ENCODE peak calls at places on chromosomes 4 and X, in five cellular contexts. R is PC-3, Y is MM.1S, D is SK-N-SH, Z is PC-9. F is an unnamed sample. For H3K9me2, the result is how much of the 10 kb centered on the place peaks cover.

GRCh38 chrX:29617276-29617675 is 598.1 kb upstream of the MAGEB2 start:
- DNase-seq in R (peak), Y (no peak), D (no peak), Z (no peak), F (no peak)

GRCh38 chr4:48649505-48649904 is 130.6 kb downstream of the FRYL start:
- DNase-seq in R (no peak), Y (no peak), D (no peak), Z (no peak), F (no peak)

GRCh38 chr4:53273726-53274125 is 92.1 kb downstream of the SCFD2 start:
- DNase-seq in R (no peak), Y (no peak), D (no peak), Z (no peak), F (no peak)

GRCh38 chrX:34300871-34301270 is 168.8 kb upstream of the FAM47A start:
- DNase-seq in R (peak), Y (peak), D (peak), Z (peak), F (peak)

GRCh38 chrX:84259868-84260267 is 71.9 kb upstream of the RPS6KA6 start:
- DNase-seq in R (no peak), Y (no peak), D (no peak), Z (no peak), F (no peak)

GRCh38 chrX:70175338-70175737 is 1.9 kb upstream of the DGAT2L6 start:
- DNase-seq in R (no peak), Y (no peak), D (no peak), Z (no peak), F (no peak)

GRCh38 chrX:40778861-40779575 is 43.7 kb upstream of the MED14 start:
- DNase-seq in R (peak), Y (no peak), D (no peak), Z (no peak), F (no peak)

GRCh38 chr4:27429260-27429970 is 568.8 kb downstream of the STIM2 start:
- DNase-seq in R (no peak), Y (no peak), D (no peak), Z (no peak), F (peak)

GRCh38 chrX:40373641-40374040 is 207.1 kb upstream of the ATP6AP2 start:
- DNase-seq in R (no peak), Y (no peak), D (no peak), Z (no peak), F (no peak)

GRCh38 chr4:72357908-72358307 is 211.1 kb downstream of the ADAMTS3 start:
- DNase-seq in R (no peak), Y (no peak), D (no peak), Z (no peak), F (peak)

GRCh38 chr4:186598686-186599085 is 43.3 kb upstream of the MTNR1A start:
- DNase-seq in R (no peak), Y (no peak), D (no peak), Z (no peak), F (no peak)

GRCh38 chr4:7808752-7809151 is 130.9 kb downstream of the AFAP1 start:
- DNase-seq in R (peak), Y (no peak), D (no peak), Z (no peak), F (no peak)

GRCh38 chrX:124216396-124217124 is 115.9 kb upstream of the TEX13D start:
- DNase-seq in R (no peak), Y (no peak), D (no peak), Z (no peak), F (no peak)

GRCh38 chr4:2067446-2068197 is 8.5 kb downstream of the NAT8L start:
- DNase-seq in R (no peak), Y (no peak), D (no peak), Z (no peak), F (no peak)

GRCh38 chr4:79049840-79050520 is 110.7 kb upstream of the PAQR3 start:
- DNase-seq in R (peak), Y (no peak), D (peak), Z (no peak), F (no peak)

GRCh38 chr4:145719752-145720624 is 40.0 kb downstream of the C4orf51 start:
- DNase-seq in R (no peak), Y (no peak), D (no peak), Z (no peak), F (no peak)

GRCh38 chrX:63754141-63754859 is 30.7 kb downstream of the ARHGEF9 start:
- DNase-seq in R (no peak), Y (no peak), D (no peak), Z (peak), F (peak)

GRCh38 chrX:134764202-134764785 is 106.0 kb upstream of the PLAC1 start:
- DNase-seq in R (peak), Y (peak), D (peak), Z (no peak), F (no peak)

GRCh38 chrX:37862851-37863250 is 15.5 kb upstream of the DYNLT3 start:
- DNase-seq in R (no peak), Y (no peak), D (no peak), Z (no peak), F (no peak)

GRCh38 chr4:159042097-159042605 is 60.7 kb upstream of the RAPGEF2 start:
- DNase-seq in R (no peak), Y (no peak), D (peak), Z (no peak), F (no peak)

GRCh38 chr4:8727546-8728510 is 135.3 kb downstream of the CPZ start:
- DNase-seq in R (no peak), Y (peak), D (peak), Z (no peak), F (no peak)

GRCh38 chr4:136863756-136864155 is 668.5 kb downstream of the PCDH18 start:
- DNase-seq in R (no peak), Y (no peak), D (no peak), Z (no peak), F (no peak)

GRCh38 chrX:13398073-13398823 is 78.4 kb upstream of the ATXN3L start:
- DNase-seq in R (peak), Y (no peak), D (no peak), Z (peak), F (peak)

GRCh38 chrX:150347471-150347870 is 15.6 kb upstream of the MAMLD1 start:
- DNase-seq in R (no peak), Y (no peak), D (no peak), Z (no peak), F (no peak)

GRCh38 chrX:15947648-15948317 is 93.2 kb upstream of the AP1S2 start:
- DNase-seq in R (peak), Y (no peak), D (no peak), Z (peak), F (peak)

GRCh38 chr4:147725673-147726072 is 6.2 kb upstream of the ARHGAP10 start:
- DNase-seq in R (peak), Y (no peak), D (no peak), Z (no peak), F (no peak)

GRCh38 chrX:53494427-53494826 is 60.3 kb upstream of the HSD17B10 start:
- DNase-seq in R (peak), Y (no peak), D (peak), Z (no peak), F (peak)

GRCh38 chr4:153931804-153932203 is 142.9 kb upstream of the SFRP2 start:
- DNase-seq in R (no peak), Y (no peak), D (no peak), Z (no peak), F (peak)

GRCh38 chr4:38082424-38083374 is 122.5 kb downstream of the PTTG2 start:
- DNase-seq in R (peak), Y (no peak), D (no peak), Z (no peak), F (no peak)

GRCh38 chr4:96407651-96408342 is 567.9 kb downstream of the PDHA2 start:
- DNase-seq in R (peak), Y (no peak), D (no peak), Z (no peak), F (no peak)

GRCh38 chr4:99059550-99059949 is 29.0 kb downstream of the ADH5 start:
- DNase-seq in R (no peak), Y (no peak), D (no peak), Z (no peak), F (no peak)

DNA sequence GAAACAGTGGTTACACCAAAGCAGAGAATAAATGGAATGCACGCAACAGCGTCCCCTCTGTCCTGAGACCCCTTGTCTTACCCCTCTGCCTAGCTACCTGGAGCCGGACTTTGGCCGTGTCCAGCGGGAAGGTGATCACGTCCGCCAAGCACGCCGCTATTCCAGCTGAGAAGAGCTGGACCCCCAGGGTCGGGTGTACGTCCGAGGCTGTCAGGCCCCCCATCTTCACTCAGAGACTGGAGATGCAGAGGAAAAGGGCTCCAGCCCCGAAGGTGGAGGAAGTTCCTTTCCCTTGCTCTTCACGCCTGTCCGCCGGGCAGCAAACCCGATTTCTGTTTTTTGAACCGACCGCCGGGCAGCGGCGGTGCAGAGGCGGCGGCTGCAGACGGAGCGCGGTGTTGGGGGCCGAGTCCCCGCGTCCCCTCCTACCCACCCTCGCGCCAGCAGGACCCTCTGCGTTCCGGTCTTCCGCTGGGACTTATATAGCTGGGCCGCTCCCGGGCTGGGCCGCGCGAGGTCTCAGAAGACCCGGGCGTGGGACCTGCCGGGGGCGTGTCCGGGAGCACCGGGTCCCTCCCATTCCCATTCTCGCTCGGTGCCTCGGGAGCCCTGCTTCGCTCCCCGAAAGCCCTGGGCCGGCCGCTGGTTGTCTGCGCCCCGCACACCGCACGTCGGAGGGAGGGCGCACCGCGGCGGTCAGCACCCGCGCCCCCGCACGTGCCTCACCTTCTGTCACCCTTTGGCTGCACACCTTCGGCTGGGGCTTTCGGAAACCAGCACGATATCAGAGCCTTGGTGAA is at the start of gene UCP1:
- DNase-seq in R (no peak), Y (no peak), D (peak), Z (peak), F (peak)
- H3K9me2 ChIP-seq in R (under half), Y (under half), D (under half), Z (under half), F (under half)

GRCh38 chrX:69020316-69020715 is 144.9 kb downstream of the PJA1 start:
- DNase-seq in R (no peak), Y (no peak), D (no peak), Z (no peak), F (no peak)
- H3K9me2 ChIP-seq in R (under half), Y (under half), D (under half), Z (under half), F (under half)

GRCh38 chr4:56863441-56864129 is 42.1 kb upstream of the SPINK2 start:
- DNase-seq in R (no peak), Y (no peak), D (no peak), Z (no peak), F (no peak)
- H3K9me2 ChIP-seq in R (under half), Y (under half), D (under half), Z (under half), F (under half)

GRCh38 chrX:153744210-153745066 is 19.6 kb upstream of the PLXNB3 start:
- DNase-seq in R (peak), Y (no peak), D (peak), Z (no peak), F (no peak)
- H3K9me2 ChIP-seq in R (under half), Y (under half), D (under half), Z (under half), F (under half)

GRCh38 chr4:151983854-151984253 is 223.0 kb upstream of the GATB start:
- DNase-seq in R (no peak), Y (no peak), D (no peak), Z (no peak), F (peak)
- H3K9me2 ChIP-seq in R (under half), Y (under half), D (under half), Z (under half), F (under half)

DNA sequence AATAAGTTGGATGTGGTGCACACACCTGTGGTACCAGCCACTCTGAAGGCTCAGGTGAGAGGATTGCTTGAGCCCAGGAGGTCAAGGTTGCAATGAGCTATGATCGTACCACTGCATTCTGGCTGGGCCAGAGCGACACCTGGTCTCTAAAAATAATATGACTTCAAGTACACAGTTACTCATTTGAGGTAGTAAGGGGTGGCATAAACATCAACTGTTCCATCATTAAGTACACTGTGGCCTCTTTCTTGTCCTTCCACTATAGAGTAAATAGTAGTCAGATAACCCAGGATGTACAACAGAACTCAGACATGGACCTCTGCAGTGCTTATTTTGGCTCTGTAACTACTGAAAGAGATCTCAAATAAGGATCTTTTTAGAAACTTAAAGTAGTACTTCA is 10.6 kb downstream of the FAM9B start:
- DNase-seq in R (no peak), Y (no peak), D (no peak), Z (no peak), F (no peak)
- H3K9me2 ChIP-seq in R (under half), Y (under half), D (under half), Z (under half), F (under half)

GRCh38 chr4:1044469-1045192 is 33.2 kb downstream of the FGFRL1 start:
- DNase-seq in R (no peak), Y (no peak), D (no peak), Z (no peak), F (no peak)

GRCh38 chr4:1043162-1043561 is 31.7 kb downstream of the FGFRL1 start:
- DNase-seq in R (no peak), Y (no peak), D (no peak), Z (no peak), F (no peak)

GRCh38 chr4:1045595-1046201 is 34.3 kb downstream of the FGFRL1 start:
- DNase-seq in R (no peak), Y (no peak), D (no peak), Z (no peak), F (no peak)

GRCh38 chr4:1043658-1044468 is 32.4 kb downstream of the FGFRL1 start:
- DNase-seq in R (peak), Y (no peak), D (no peak), Z (peak), F (peak)

DNA sequence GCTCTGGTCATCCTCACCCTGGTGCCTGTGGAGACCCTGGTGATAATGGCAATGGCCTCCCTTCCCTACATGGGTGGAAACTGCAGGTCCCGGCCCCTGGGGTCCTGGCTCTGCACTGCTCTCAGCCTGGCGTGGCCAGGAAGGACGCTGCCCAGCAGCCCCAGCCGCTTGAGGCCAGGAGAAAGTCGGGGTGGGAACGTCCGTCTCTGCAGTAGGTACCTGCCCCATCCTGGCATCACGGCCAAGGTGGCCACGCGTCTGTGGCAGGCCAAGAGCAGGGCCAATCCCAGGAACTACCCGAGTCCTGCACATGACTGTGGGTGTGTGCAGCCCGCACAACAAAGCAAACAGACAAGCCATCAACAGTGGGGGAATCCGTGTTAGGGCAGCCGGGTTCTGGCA is 33.8 kb downstream of the FGFRL1 start:
- DNase-seq in R (no peak), Y (no peak), D (no peak), Z (no peak), F (no peak)
- H3K9me2 ChIP-seq in R (under half), Y (under half), D (under half), Z (under half), F (under half)

DNA sequence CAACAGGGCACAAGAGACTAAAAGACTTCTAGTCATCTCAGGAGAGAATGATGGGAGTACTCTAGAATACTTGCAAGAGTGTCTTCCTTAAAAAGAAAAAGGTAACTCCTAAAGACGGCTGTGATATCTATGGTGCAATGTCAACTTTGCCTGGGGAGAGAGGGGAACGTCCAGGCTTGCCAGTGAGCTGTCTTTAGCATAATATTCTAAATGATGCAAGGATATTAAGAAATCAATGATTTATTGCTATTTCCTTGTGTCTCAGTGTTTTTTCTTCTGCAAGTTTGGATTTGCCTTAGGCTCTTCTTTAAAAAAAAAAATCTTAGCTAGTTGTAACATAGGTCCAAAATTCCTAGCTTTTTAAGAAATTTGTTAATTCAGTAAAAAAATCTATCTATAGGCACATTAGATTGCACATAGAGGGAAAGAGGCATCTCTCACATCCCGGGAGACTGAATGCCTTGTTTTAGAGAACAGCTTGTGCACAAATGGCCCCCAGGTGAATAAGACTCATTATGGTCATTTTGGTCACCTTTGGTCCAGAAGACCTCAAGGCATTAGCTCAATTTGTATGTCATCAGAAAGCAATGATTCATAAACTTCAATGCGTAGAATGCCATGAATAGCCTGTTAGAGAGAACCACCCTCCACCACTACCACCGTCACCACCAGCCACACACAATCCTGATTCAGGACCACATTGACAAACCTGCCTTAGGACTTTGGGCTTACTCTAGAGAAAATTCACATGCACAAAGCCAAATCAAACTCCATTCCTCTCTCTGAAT is 104.1 kb downstream of the PALLD start:
- DNase-seq in R (peak), Y (no peak), D (no peak), Z (peak), F (no peak)
- H3K9me2 ChIP-seq in R (under half), Y (under half), D (under half), Z (under half), F (under half)